ENCODE peak calls at places on chromosomes 4 and X, in nine cellular contexts. One of them, this sample, is unnamed.

GRCh38 chrX:100720301-100720700 is 11.6 kb downstream of the SYTL4 start:
- DNase-seq in bronchial epithelial cell: no peak
- DNase-seq in colonic mucosa: no peak
- DNase-seq in ovary: no peak
- DNase-seq in CD8-positive, alpha-beta T cell: no peak
- DNase-seq in heart right ventricle: no peak
- DNase-seq in H7: no peak
- DNase-seq in stomach: no peak
- DNase-seq in keratinocyte: no peak
- DNase-seq in this sample: no peak

GRCh38 chr4:48742412-48742811 is 37.7 kb downstream of the FRYL start:
- DNase-seq in bronchial epithelial cell: peak; percentile 53
- DNase-seq in colonic mucosa: no peak
- DNase-seq in ovary: no peak
- DNase-seq in CD8-positive, alpha-beta T cell: no peak
- DNase-seq in heart right ventricle: no peak
- DNase-seq in H7: no peak
- DNase-seq in stomach: no peak
- DNase-seq in keratinocyte: no peak
- DNase-seq in this sample: peak; percentile 38

GRCh38 chrX:155027509-155028066 is 944 bp downstream of the FUNDC2 start:
- DNase-seq in bronchial epithelial cell: peak; percentile 61
- DNase-seq in colonic mucosa: peak; percentile 29
- DNase-seq in ovary: no peak
- DNase-seq in CD8-positive, alpha-beta T cell: no peak
- DNase-seq in heart right ventricle: no peak
- DNase-seq in H7: no peak
- DNase-seq in stomach: no peak
- DNase-seq in keratinocyte: no peak
- DNase-seq in this sample: peak; percentile 84

GRCh38 chr4:183532823-183533222 is 28.0 kb downstream of the ING2 start:
- DNase-seq in bronchial epithelial cell: no peak
- DNase-seq in colonic mucosa: no peak
- DNase-seq in ovary: no peak
- DNase-seq in CD8-positive, alpha-beta T cell: no peak
- DNase-seq in heart right ventricle: no peak
- DNase-seq in H7: no peak
- DNase-seq in stomach: no peak
- DNase-seq in keratinocyte: no peak
- DNase-seq in this sample: peak; percentile 24

GRCh38 chrX:22135994-22136684 is 104.0 kb downstream of the PHEX start:
- DNase-seq in bronchial epithelial cell: peak; percentile 88
- DNase-seq in colonic mucosa: no peak
- DNase-seq in ovary: no peak
- DNase-seq in CD8-positive, alpha-beta T cell: no peak
- DNase-seq in heart right ventricle: no peak
- DNase-seq in H7: no peak
- DNase-seq in stomach: no peak
- DNase-seq in keratinocyte: no peak
- DNase-seq in this sample: peak; percentile 65

GRCh38 chrX:5644786-5645185 is 583.9 kb downstream of the NLGN4X start:
- DNase-seq in bronchial epithelial cell: no peak
- DNase-seq in colonic mucosa: no peak
- DNase-seq in ovary: no peak
- DNase-seq in CD8-positive, alpha-beta T cell: no peak
- DNase-seq in heart right ventricle: no peak
- DNase-seq in H7: peak; percentile 11
- DNase-seq in stomach: no peak
- DNase-seq in keratinocyte: no peak
- DNase-seq in this sample: no peak

GRCh38 chrX:48711162-48711928 is 14.8 kb downstream of the SUV39H1 start:
- DNase-seq in bronchial epithelial cell: no peak
- DNase-seq in colonic mucosa: no peak
- DNase-seq in ovary: no peak
- DNase-seq in CD8-positive, alpha-beta T cell: no peak
- DNase-seq in heart right ventricle: no peak
- DNase-seq in H7: no peak
- DNase-seq in stomach: no peak
- DNase-seq in keratinocyte: no peak
- DNase-seq in this sample: no peak

GRCh38 chr4:78937837-78938236 is 1.4 kb downstream of the PAQR3 start:
- DNase-seq in bronchial epithelial cell: peak; percentile 12
- DNase-seq in colonic mucosa: no peak
- DNase-seq in ovary: no peak
- DNase-seq in CD8-positive, alpha-beta T cell: no peak
- DNase-seq in heart right ventricle: no peak
- DNase-seq in H7: no peak
- DNase-seq in stomach: no peak
- DNase-seq in keratinocyte: no peak
- DNase-seq in this sample: no peak

GRCh38 chr4:7103599-7104365 is 35.9 kb upstream of the GRPEL1 start:
- DNase-seq in bronchial epithelial cell: no peak
- DNase-seq in colonic mucosa: peak; percentile 82
- DNase-seq in ovary: peak; percentile 66
- DNase-seq in CD8-positive, alpha-beta T cell: no peak
- DNase-seq in heart right ventricle: peak; percentile 83
- DNase-seq in H7: peak; percentile 68
- DNase-seq in stomach: peak; percentile 89
- DNase-seq in keratinocyte: no peak
- DNase-seq in this sample: no peak

GRCh38 chr4:185171373-185172071 is 28.5 kb downstream of the SLC25A4 start:
- DNase-seq in bronchial epithelial cell: peak; percentile 24
- DNase-seq in colonic mucosa: no peak
- DNase-seq in ovary: no peak
- DNase-seq in CD8-positive, alpha-beta T cell: no peak
- DNase-seq in heart right ventricle: no peak
- DNase-seq in H7: no peak
- DNase-seq in stomach: no peak
- DNase-seq in keratinocyte: no peak
- DNase-seq in this sample: no peak

GRCh38 chr4:78480286-78480685 is 71.3 kb upstream of the ANXA3 start:
- DNase-seq in bronchial epithelial cell: no peak
- DNase-seq in colonic mucosa: no peak
- DNase-seq in ovary: no peak
- DNase-seq in CD8-positive, alpha-beta T cell: no peak
- DNase-seq in heart right ventricle: no peak
- DNase-seq in H7: no peak
- DNase-seq in stomach: no peak
- DNase-seq in keratinocyte: no peak
- DNase-seq in this sample: peak; percentile 29

GRCh38 chr4:165635261-165635838 is 237.7 kb upstream of the TLL1 start:
- DNase-seq in bronchial epithelial cell: no peak
- DNase-seq in colonic mucosa: no peak
- DNase-seq in ovary: no peak
- DNase-seq in CD8-positive, alpha-beta T cell: no peak
- DNase-seq in heart right ventricle: no peak
- DNase-seq in H7: no peak
- DNase-seq in stomach: no peak
- DNase-seq in keratinocyte: no peak
- DNase-seq in this sample: no peak

GRCh38 chrX:153800177-153800722 is 5.8 kb downstream of the SSR4 start:
- DNase-seq in bronchial epithelial cell: no peak
- DNase-seq in colonic mucosa: no peak
- DNase-seq in ovary: no peak
- DNase-seq in CD8-positive, alpha-beta T cell: no peak
- DNase-seq in heart right ventricle: peak; percentile 24
- DNase-seq in H7: no peak
- DNase-seq in stomach: no peak
- DNase-seq in keratinocyte: no peak
- DNase-seq in this sample: no peak

GRCh38 chr4:2689825-2690700 is 66.1 kb downstream of the TNIP2 start:
- DNase-seq in bronchial epithelial cell: no peak
- DNase-seq in colonic mucosa: no peak
- DNase-seq in ovary: no peak
- DNase-seq in CD8-positive, alpha-beta T cell: peak; percentile 55
- DNase-seq in heart right ventricle: no peak
- DNase-seq in H7: no peak
- DNase-seq in stomach: no peak
- DNase-seq in keratinocyte: no peak
- DNase-seq in this sample: no peak
- H3K4me3 ChIP-seq in bronchial epithelial cell: no peak overlapping the region
- H3K4me3 ChIP-seq in colonic mucosa: no peak overlapping the region
- H3K4me3 ChIP-seq in ovary: no peak overlapping the region
- H3K4me3 ChIP-seq in CD8-positive, alpha-beta T cell: no peak overlapping the region
- H3K4me3 ChIP-seq in heart right ventricle: no peak overlapping the region
- H3K4me3 ChIP-seq in H7: no peak overlapping the region
- H3K4me3 ChIP-seq in stomach: no peak overlapping the region
- H3K4me3 ChIP-seq in keratinocyte: no peak overlapping the region
- H3K4me3 ChIP-seq in this sample: no peak overlapping the region

GRCh38 chrX:20218809-20219505 is 47.8 kb downstream of the RPS6KA3 start:
- DNase-seq in bronchial epithelial cell: no peak
- DNase-seq in colonic mucosa: peak; percentile 25
- DNase-seq in ovary: no peak
- DNase-seq in CD8-positive, alpha-beta T cell: no peak
- DNase-seq in heart right ventricle: no peak
- DNase-seq in H7: no peak
- DNase-seq in stomach: no peak
- DNase-seq in keratinocyte: no peak
- DNase-seq in this sample: peak; percentile 51
- H3K4me3 ChIP-seq in bronchial epithelial cell: no peak overlapping the region
- H3K4me3 ChIP-seq in colonic mucosa: no peak overlapping the region
- H3K4me3 ChIP-seq in ovary: no peak overlapping the region
- H3K4me3 ChIP-seq in CD8-positive, alpha-beta T cell: no peak overlapping the region
- H3K4me3 ChIP-seq in heart right ventricle: peak overlapping the region; percentile 22
- H3K4me3 ChIP-seq in H7: no peak overlapping the region
- H3K4me3 ChIP-seq in stomach: no peak overlapping the region
- H3K4me3 ChIP-seq in keratinocyte: no peak overlapping the region
- H3K4me3 ChIP-seq in this sample: peak overlapping the region; percentile 35

DNA sequence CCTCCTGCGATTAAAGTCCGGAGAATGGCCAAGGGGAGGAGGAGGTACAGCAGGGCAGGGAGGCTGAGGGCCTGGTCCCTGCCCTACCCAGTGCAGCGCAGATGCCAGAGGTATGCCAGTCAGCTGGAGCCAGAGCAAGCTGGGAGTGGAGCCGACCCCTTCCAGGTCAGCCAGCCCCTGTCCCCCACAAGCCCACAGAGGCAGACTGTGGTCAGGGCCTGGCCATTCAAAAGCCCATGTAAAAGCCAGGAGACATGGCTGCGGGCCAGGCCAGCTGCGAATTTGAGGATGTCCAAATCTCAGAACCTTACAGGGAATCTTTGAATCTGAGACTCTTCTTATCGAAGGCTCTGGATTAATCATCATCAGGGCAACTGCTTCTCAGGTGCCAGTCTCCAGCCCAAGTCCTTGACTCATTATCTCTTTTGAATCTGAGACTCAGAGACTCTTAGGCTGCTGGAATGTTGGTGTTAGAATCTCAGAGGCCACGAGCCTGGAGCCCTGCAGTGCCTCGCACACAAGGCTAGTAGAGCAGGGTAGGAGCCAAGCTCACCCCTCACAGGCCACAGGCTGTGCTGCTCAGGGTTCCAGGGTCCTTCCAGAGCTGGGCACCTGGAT is 572 bp downstream of the IQSEC2 start:
- DNase-seq in bronchial epithelial cell: peak; percentile 64
- DNase-seq in colonic mucosa: peak; percentile 45
- DNase-seq in ovary: peak; percentile 70
- DNase-seq in CD8-positive, alpha-beta T cell: no peak
- DNase-seq in heart right ventricle: peak; percentile 58
- DNase-seq in H7: peak; percentile 63
- DNase-seq in stomach: no peak
- DNase-seq in keratinocyte: peak; percentile 13
- DNase-seq in this sample: peak; percentile 43
- H3K4me3 ChIP-seq in bronchial epithelial cell: peak overlapping the region; percentile 45
- H3K4me3 ChIP-seq in colonic mucosa: peak overlapping the region; percentile 43
- H3K4me3 ChIP-seq in ovary: peak overlapping the region; percentile 31
- H3K4me3 ChIP-seq in CD8-positive, alpha-beta T cell: no peak overlapping the region
- H3K4me3 ChIP-seq in heart right ventricle: peak overlapping the region; percentile 34
- H3K4me3 ChIP-seq in H7: no peak overlapping the region
- H3K4me3 ChIP-seq in stomach: peak overlapping the region; percentile 40
- H3K4me3 ChIP-seq in keratinocyte: peak overlapping the region; percentile 56
- H3K4me3 ChIP-seq in this sample: peak overlapping the region; percentile 51

DNA sequence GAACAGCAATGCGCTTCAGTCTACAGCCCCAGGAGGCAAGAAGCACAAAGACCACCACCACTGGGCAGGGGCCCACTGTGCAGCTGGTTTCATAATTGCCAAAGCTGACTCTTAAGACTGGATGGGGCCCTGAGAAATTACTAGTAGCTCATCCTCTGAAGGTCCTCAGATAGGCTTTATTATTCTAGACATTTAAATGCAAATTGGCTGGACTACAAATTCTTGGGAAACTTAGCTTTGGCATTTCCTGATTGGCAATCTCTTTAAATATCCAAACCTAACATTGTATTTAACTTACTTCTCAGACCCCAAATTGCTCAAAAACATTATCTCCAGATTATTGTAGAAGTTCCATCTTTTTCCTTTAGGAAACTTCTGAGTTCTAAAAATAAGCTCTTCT is 85.8 kb upstream of the GPR34 start:
- DNase-seq in bronchial epithelial cell: no peak
- DNase-seq in colonic mucosa: no peak
- DNase-seq in ovary: no peak
- DNase-seq in CD8-positive, alpha-beta T cell: no peak
- DNase-seq in heart right ventricle: no peak
- DNase-seq in H7: no peak
- DNase-seq in stomach: no peak
- DNase-seq in keratinocyte: no peak
- DNase-seq in this sample: peak; percentile 16
- H3K4me3 ChIP-seq in bronchial epithelial cell: no peak overlapping the region
- H3K4me3 ChIP-seq in colonic mucosa: no peak overlapping the region
- H3K4me3 ChIP-seq in ovary: no peak overlapping the region
- H3K4me3 ChIP-seq in CD8-positive, alpha-beta T cell: no peak overlapping the region
- H3K4me3 ChIP-seq in heart right ventricle: no peak overlapping the region
- H3K4me3 ChIP-seq in H7: no peak overlapping the region
- H3K4me3 ChIP-seq in stomach: no peak overlapping the region
- H3K4me3 ChIP-seq in keratinocyte: no peak overlapping the region
- H3K4me3 ChIP-seq in this sample: no peak overlapping the region

DNA sequence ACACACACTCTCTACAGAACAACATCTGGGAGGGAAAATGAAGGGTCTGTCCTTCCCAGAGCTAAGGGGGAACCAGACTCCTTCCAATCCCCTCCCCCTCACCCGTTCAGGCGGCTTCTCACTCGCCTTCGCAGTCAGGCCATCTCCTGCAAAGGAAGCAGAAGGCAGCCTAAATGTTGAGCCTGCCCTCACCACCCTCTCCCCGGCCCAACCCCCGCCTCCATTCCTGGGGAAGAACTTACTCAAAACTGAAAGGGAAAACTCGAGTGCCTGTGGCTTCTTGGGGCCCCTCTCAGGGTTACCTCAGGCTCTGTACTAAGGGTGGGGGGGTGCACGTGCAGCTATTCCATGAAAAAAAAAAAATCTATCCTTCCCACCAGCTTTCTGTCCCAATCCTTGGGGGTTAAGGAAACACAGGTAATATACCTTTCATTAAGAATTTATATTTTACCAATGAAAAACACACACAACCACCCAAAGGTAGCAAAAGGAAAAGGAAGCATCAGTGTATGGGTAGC is 2.4 kb downstream of the ZMYM3 start:
- DNase-seq in bronchial epithelial cell: no peak
- DNase-seq in colonic mucosa: no peak
- DNase-seq in ovary: no peak
- DNase-seq in CD8-positive, alpha-beta T cell: no peak
- DNase-seq in heart right ventricle: no peak
- DNase-seq in H7: no peak
- DNase-seq in stomach: no peak
- DNase-seq in keratinocyte: no peak
- DNase-seq in this sample: no peak
- H3K4me3 ChIP-seq in bronchial epithelial cell: no peak overlapping the region
- H3K4me3 ChIP-seq in colonic mucosa: no peak overlapping the region
- H3K4me3 ChIP-seq in ovary: no peak overlapping the region
- H3K4me3 ChIP-seq in CD8-positive, alpha-beta T cell: no peak overlapping the region
- H3K4me3 ChIP-seq in heart right ventricle: no peak overlapping the region
- H3K4me3 ChIP-seq in H7: no peak overlapping the region
- H3K4me3 ChIP-seq in stomach: no peak overlapping the region
- H3K4me3 ChIP-seq in keratinocyte: no peak overlapping the region
- H3K4me3 ChIP-seq in this sample: no peak overlapping the region